ENCODE peak calls at places on chromosome 4, in four cellular contexts. Z is T-helper 22 cell; K is fibroblast of lung; A is stimulated activated CD8-positive, alpha-beta memory T cell treated with anti-CD3 and anti-CD28 coated beads, Interleukin-7, amount 100 ng/mL, for 1 hour. E is an unnamed sample.

GRCh38 chr4:27081675-27082579 is 221.3 kb downstream of the STIM2 start:
- DNase-seq in Z (no peak), K (no peak), A (no peak), E (no peak)

GRCh38 chr4:129362685-129363274 is 266.8 kb downstream of the C4orf33 start:
- DNase-seq in Z (no peak), K (peak), A (no peak), E (no peak)

GRCh38 chr4:1113311-1114009 is at the start of gene RNF212:
- DNase-seq in Z (no peak), K (peak), A (no peak), E (no peak)

GRCh38 chr4:25307596-25307995 is 5.0 kb upstream of the ZCCHC4 start:
- DNase-seq in Z (no peak), K (peak), A (no peak), E (no peak)

GRCh38 chr4:148238086-148238485 is 204.1 kb downstream of the NR3C2 start:
- DNase-seq in Z (no peak), K (peak), A (no peak), E (no peak)

GRCh38 chr4:6200922-6201362 is 593 bp upstream of the JAKMIP1 start:
- DNase-seq in Z (no peak), K (no peak), A (no peak), E (no peak)

GRCh38 chr4:92519727-92520126 is 216.0 kb downstream of the GRID2 start:
- DNase-seq in Z (no peak), K (no peak), A (no peak), E (no peak)

GRCh38 chr4:41213563-41214157 is 682 bp downstream of the APBB2 start:
- DNase-seq in Z (no peak), K (no peak), A (no peak), E (no peak)

GRCh38 chr4:80266267-80266901 is at the start of gene FGF5:
- DNase-seq in Z (no peak), K (peak), A (no peak), E (peak)

GRCh38 chr4:155371432-155372043 is 5.2 kb downstream of the MAP9 start:
- DNase-seq in Z (no peak), K (peak), A (no peak), E (no peak)

GRCh38 chr4:73208376-73208775 is 50.2 kb downstream of the ANKRD17 start:
- DNase-seq in Z (no peak), K (peak), A (no peak), E (no peak)

GRCh38 chr4:7015383-7016035 is 27.7 kb upstream of the TADA2B start:
- DNase-seq in Z (no peak), K (peak), A (no peak), E (no peak)

GRCh38 chr4:3234171-3235029 is 14.6 kb upstream of the MSANTD1 start:
- DNase-seq in Z (no peak), K (no peak), A (no peak), E (no peak)

GRCh38 chr4:158259955-158260575 is 49.8 kb downstream of the TMEM144 start:
- DNase-seq in Z (no peak), K (peak), A (no peak), E (no peak)

GRCh38 chr4:166594326-166594946 is 639.9 kb downstream of the SPOCK3 start:
- DNase-seq in Z (no peak), K (peak), A (no peak), E (no peak)

GRCh38 chr4:53548662-53549061 is 42.6 kb downstream of the LNX1 start:
- DNase-seq in Z (no peak), K (no peak), A (no peak), E (no peak)

GRCh38 chr4:56666279-56666678 is 14.8 kb downstream of the HOPX start:
- DNase-seq in Z (no peak), K (no peak), A (no peak), E (no peak)

GRCh38 chr4:70703695-70704332 is 15.5 kb downstream of the UTP3 start:
- DNase-seq in Z (no peak), K (peak), A (no peak), E (no peak)

GRCh38 chr4:99857302-99857701 is 36.9 kb downstream of the LAMTOR3 start:
- DNase-seq in Z (no peak), K (no peak), A (no peak), E (no peak)

GRCh38 chr4:34633216-34633615 is 1611.1 kb downstream of the ARAP2 start:
- DNase-seq in Z (no peak), K (no peak), A (no peak), E (no peak)

GRCh38 chr4:179307297-179308136 is 1865.3 kb upstream of the AGA start:
- DNase-seq in Z (no peak), K (peak), A (no peak), E (no peak)

GRCh38 chr4:126916626-126917140 is 716.1 kb upstream of the INTU start:
- DNase-seq in Z (no peak), K (peak), A (no peak), E (no peak)

GRCh38 chr4:151564321-151564720 is 155.3 kb downstream of the FHIP1A start:
- DNase-seq in Z (no peak), K (no peak), A (no peak), E (no peak)

GRCh38 chr4:141220271-141220654 is 432 bp upstream of the ZNF330 start:
- DNase-seq in Z (no peak), K (peak), A (no peak), E (no peak)

GRCh38 chr4:81724925-81725329 is 253.2 kb upstream of the RASGEF1B start:
- DNase-seq in Z (peak), K (no peak), A (no peak), E (no peak)

E was measured in RWPE2.